ENCODE peak calls at places on chromosomes 7 and 10, in eight cellular contexts. V is astrocyte of the hippocampus; D is ovary; G is BE2C; I is activated CD4-positive, alpha-beta T cell treated with anti-CD3 and anti-CD28 coated beads, Interleukin-2, amount 10 ng/mL, durations not matched to agents 7 days and 5 days; F is stimulated activated CD4-positive, alpha-beta T cell treated with anti-CD3 and anti-CD28 coated beads, Interleukin-1b, Interleukin-23, amount 100 ng/mL, for 1 hour; M is LoVo; Q is fibroblast of mammary gland. P is an unnamed sample.

GRCh38 chr7:29369909-29370488 is 175.4 kb downstream of the CHN2 start:
- DNase-seq in V (peak), D (no peak), G (no peak), I (no peak), F (no peak), M (no peak), Q (no peak), P (no peak)

GRCh38 chr7:127759945-127760421 is 108.0 kb downstream of the SND1 start:
- DNase-seq in V (no peak), D (no peak), G (no peak), I (no peak), F (no peak), M (no peak), Q (no peak), P (no peak)

GRCh38 chr7:81715984-81716588 is 53.8 kb downstream of the HGF start:
- DNase-seq in V (peak), D (no peak), G (peak), I (no peak), F (no peak), M (peak), Q (peak), P (peak)

GRCh38 chr7:9863542-9863941 is 1110.1 kb upstream of the PHF14 start:
- DNase-seq in V (no peak), D (no peak), G (no peak), I (no peak), F (no peak), M (no peak), Q (no peak), P (no peak)

GRCh38 chr7:148058092-148058491 is 532.5 kb upstream of the C7orf33 start:
- DNase-seq in V (no peak), D (no peak), G (no peak), I (no peak), F (no peak), M (no peak), Q (no peak), P (no peak)

GRCh38 chr10:13787015-13787421 is 200.3 kb downstream of the PRPF18 start:
- DNase-seq in V (no peak), D (no peak), G (no peak), I (peak), F (peak), M (no peak), Q (no peak), P (no peak)

GRCh38 chr7:127733976-127734375 is 82.0 kb downstream of the SND1 start:
- DNase-seq in V (no peak), D (no peak), G (no peak), I (no peak), F (no peak), M (no peak), Q (no peak), P (no peak)

GRCh38 chr7:127905491-127906330 is 125.5 kb downstream of the LRRC4 start:
- DNase-seq in V (no peak), D (no peak), G (no peak), I (peak), F (no peak), M (no peak), Q (no peak), P (no peak)

GRCh38 chr10:86946215-86947170 is 10.9 kb downstream of the MMRN2 start:
- DNase-seq in V (no peak), D (peak), G (peak), I (no peak), F (no peak), M (no peak), Q (no peak), P (no peak)

GRCh38 chr10:1626835-1627234 is 110.5 kb downstream of the ADARB2 start:
- DNase-seq in V (no peak), D (no peak), G (no peak), I (no peak), F (no peak), M (no peak), Q (no peak), P (no peak)

P was measured in WERI-Rb-1.